ENCODE peak calls at places on chromosome 10, in four cellular contexts. N, X, O and U are unnamed samples.

GRCh38 chr10:22824984-22825383 is 102.9 kb upstream of the ARMC3 start:
- DNase-seq in X (no peak), N (peak; percentile 27), O (no peak), U (no peak)

GRCh38 chr10:44125879-44126675 is 258.8 kb downstream of the CXCL12 start:
- DNase-seq in X (no peak), O (no peak), N (peak; percentile 75), U (no peak)

GRCh38 chr10:8800426-8800825 is 745.9 kb downstream of the GATA3 start:
- DNase-seq in O (no peak), N (no peak), X (no peak), U (no peak)

GRCh38 chr10:98460837-98461499 is 14.2 kb upstream of the HPS1 start:
- DNase-seq in N (peak; percentile 76), X (no peak), O (no peak), U (no peak)

GRCh38 chr10:124724279-124725027 is 19.7 kb downstream of the FAM53B start:
- DNase-seq in N (no peak), O (no peak), X (no peak), U (no peak)

GRCh38 chr10:72353963-72354355 is 760 bp downstream of the DNAJB12 start:
- DNase-seq in X (peak; percentile 26), N (peak; percentile 11), O (peak; percentile 48), U (peak; percentile 65)

GRCh38 chr10:29243061-29243460 is 45.8 kb upstream of the LYZL1 start:
- DNase-seq in X (no peak), N (no peak), O (no peak), U (no peak)

GRCh38 chr10:132942101-132942739 is at the start of gene CFAP46:
- DNase-seq in O (no peak), X (no peak), N (no peak), U (no peak)

GRCh38 chr10:122042836-122043235 is 53.9 kb downstream of the TACC2 start:
- DNase-seq in N (no peak), X (no peak), O (no peak), U (no peak)

GRCh38 chr10:17742918-17743317 is 9.1 kb upstream of the TMEM236 start:
- DNase-seq in X (peak; percentile 64), N (no peak), O (peak; percentile 37), U (peak; percentile 86)